ENCODE peak calls at places on chromosomes 13 and 19, in six cellular contexts. G is heart right ventricle, J is bronchial epithelial cell, V is dermis microvascular lymphatic vessel endothelial cell, K is mammary epithelial cell, B is fibroblast of pulmonary artery. L is an unnamed sample.

GRCh38 chr13:46184277-46184699 is 2.3 kb upstream of the LCP1 start:
- DNase-seq in J (no peak), V (no peak), K (no peak), B (peak), G (peak), L (no peak)

GRCh38 chr13:33017410-33017929 is 1.2 kb downstream of the KL start:
- DNase-seq in V (peak), K (peak), B (peak), J (peak), G (peak), L (no peak)

GRCh38 chr13:99558570-99559180 is 57.4 kb downstream of the TM9SF2 start:
- DNase-seq in K (no peak), B (no peak), V (no peak), J (no peak), G (no peak), L (no peak)

GRCh38 chr13:111629933-111630332 is 309.5 kb downstream of the TEX29 start:
- DNase-seq in B (no peak), G (no peak), V (no peak), K (no peak), J (no peak), L (no peak)

GRCh38 chr19:12769689-12770088 is 5.7 kb downstream of the HOOK2 start:
- DNase-seq in K (no peak), V (no peak), B (no peak), J (no peak), G (no peak), L (no peak)

GRCh38 chr19:752652-753517 is 2.0 kb downstream of the MISP start:
- DNase-seq in B (peak), V (no peak), K (peak), G (no peak), J (peak), L (no peak)

GRCh38 chr19:24073807-24074206 is 13.2 kb upstream of the ZNF254 start:
- DNase-seq in B (no peak), J (peak), K (peak), G (no peak), V (no peak), L (no peak)

GRCh38 chr19:34350161-34350561 is 14.8 kb upstream of the GPI start:
- DNase-seq in B (no peak), K (no peak), V (no peak), J (no peak), G (no peak), L (no peak)

GRCh38 chr19:10270180-10270615 is 722 bp upstream of the ICAM1 start:
- DNase-seq in V (no peak), G (peak), B (peak), K (no peak), J (no peak), L (no peak)

GRCh38 chr13:87166348-87166747 is 504.8 kb upstream of the SLITRK5 start:
- DNase-seq in G (no peak), B (no peak), K (no peak), V (no peak), J (no peak), L (no peak)

GRCh38 chr19:6041071-6041470 is 63.1 kb upstream of the RANBP3 start:
- DNase-seq in K (no peak), G (no peak), V (no peak), B (no peak), J (no peak), L (no peak)

GRCh38 chr13:40377783-40378182 is 288.7 kb downstream of the FOXO1 start:
- DNase-seq in V (no peak), B (peak), K (no peak), G (no peak), J (no peak), L (no peak)

GRCh38 chr13:95296326-95296939 is 4.8 kb downstream of the ABCC4 start:
- DNase-seq in J (peak), K (peak), G (peak), B (peak), V (peak), L (peak)

GRCh38 chr19:46426506-46427162 is 2.1 kb downstream of the PNMA8C start:
- DNase-seq in J (peak), G (peak), K (no peak), V (no peak), B (peak), L (peak)

L was measured in amygdala.